ENCODE peak calls at places on chromosomes 16 and 17, in four cellular contexts. C is suprapubic skin; A is CD8-positive, alpha-beta T cell; M is body of pancreas. G is an unnamed sample. For H3K4me1, the result is how much of the 10 kb centered on the place peaks cover.

GRCh38 chr17:6994666-6995246 is 1.1 kb upstream of the ALOX12 start:
- DNase-seq in C (no peak), A (no peak), M (no peak), G (no peak)

GRCh38 chr17:311119-311848 is 41.3 kb downstream of the RPH3AL start:
- DNase-seq in C (no peak), A (no peak), M (peak), G (no peak)

GRCh38 chr16:68370921-68371651 is 60.3 kb downstream of the PRMT7 start:
- DNase-seq in C (no peak), A (peak), M (no peak), G (no peak)

GRCh38 chr17:35898283-35899070 is 18.3 kb upstream of the CCL5 start:
- DNase-seq in C (no peak), A (no peak), M (peak), G (no peak)

GRCh38 chr17:42251115-42251514 is 25.1 kb downstream of the STAT5B start:
- DNase-seq in C (no peak), A (no peak), M (no peak), G (no peak)

GRCh38 chr17:76479515-76480048 is 12.2 kb downstream of the AANAT start:
- DNase-seq in C (no peak), A (no peak), M (no peak), G (no peak)

GRCh38 chr17:70110443-70110880 is 35.4 kb downstream of the KCNJ16 start:
- DNase-seq in C (no peak), A (no peak), M (no peak), G (no peak)

GRCh38 chr16:17345043-17345442 is 125.7 kb downstream of the XYLT1 start:
- DNase-seq in C (peak), A (no peak), M (peak), G (peak)

GRCh38 chr17:82301916-82302497 is 15.4 kb downstream of the CD7 start:
- DNase-seq in C (no peak), A (peak), M (no peak), G (no peak)

DNA sequence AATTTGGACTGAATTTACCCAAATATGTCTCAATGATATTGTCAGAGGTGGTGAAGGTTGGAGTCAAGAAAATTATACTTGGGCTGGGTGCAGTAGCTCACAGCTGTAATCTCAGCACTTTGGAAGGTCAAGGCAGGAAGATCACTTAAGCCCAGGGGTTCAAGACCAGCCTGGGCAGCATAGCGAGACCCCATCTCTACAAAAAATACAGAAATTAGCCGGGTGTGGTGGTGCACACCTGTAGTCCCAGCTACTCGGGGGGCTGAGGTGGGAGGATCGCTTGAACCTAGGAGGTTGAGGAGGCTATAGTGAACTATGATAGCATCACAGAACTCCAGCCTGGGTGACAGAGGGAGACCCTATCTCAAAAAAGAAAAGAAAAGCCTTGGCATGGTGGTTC is 40.9 kb downstream of the LAT start:
- DNase-seq in C (no peak), A (no peak), M (no peak), G (no peak)
- H3K4me1 ChIP-seq in C (under half), A (half or more), M (under half), G (under half)

GRCh38 chr17:64320613-64321553 is 57.8 kb upstream of the TEX2 start:
- DNase-seq in C (no peak), A (peak), M (peak), G (no peak)

GRCh38 chr17:64315032-64315490 is 52.0 kb upstream of the TEX2 start:
- DNase-seq in C (peak), A (no peak), M (peak), G (peak)

GRCh38 chr17:64319531-64319930 is 56.5 kb upstream of the TEX2 start:
- DNase-seq in C (no peak), A (no peak), M (no peak), G (no peak)

GRCh38 chr17:64313577-64313976 is 50.5 kb upstream of the TEX2 start:
- DNase-seq in C (no peak), A (no peak), M (no peak), G (no peak)

DNA sequence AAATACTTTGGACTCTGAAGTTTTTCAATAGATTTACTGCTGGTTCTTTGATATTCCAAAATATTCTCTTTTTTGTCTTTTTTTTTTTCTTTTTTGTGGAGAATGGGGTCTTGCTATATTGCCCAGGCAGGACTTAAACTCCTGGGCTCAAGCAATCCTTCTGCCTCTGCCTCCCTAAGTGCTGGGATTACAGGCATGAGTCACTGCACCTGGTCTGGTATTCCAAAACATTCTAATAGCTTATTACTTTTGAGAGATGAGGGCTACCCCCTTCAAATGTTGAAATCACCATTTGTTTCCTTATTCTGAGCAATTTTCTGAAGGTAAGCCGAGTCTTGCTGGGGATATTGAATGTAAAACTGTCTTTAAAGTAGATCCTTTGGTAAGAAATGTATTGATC is 55.0 kb upstream of the TEX2 start:
- DNase-seq in C (no peak), A (no peak), M (no peak), G (no peak)
- H3K4me1 ChIP-seq in C (under half), A (under half), M (under half), G (under half)

GRCh38 chr17:39100530-39100929 is 50.9 kb downstream of the PLXDC1 start:
- DNase-seq in C (no peak), A (no peak), M (no peak), G (no peak)
- H3K4me1 ChIP-seq in C (under half), A (half or more), M (under half), G (under half)

DNA sequence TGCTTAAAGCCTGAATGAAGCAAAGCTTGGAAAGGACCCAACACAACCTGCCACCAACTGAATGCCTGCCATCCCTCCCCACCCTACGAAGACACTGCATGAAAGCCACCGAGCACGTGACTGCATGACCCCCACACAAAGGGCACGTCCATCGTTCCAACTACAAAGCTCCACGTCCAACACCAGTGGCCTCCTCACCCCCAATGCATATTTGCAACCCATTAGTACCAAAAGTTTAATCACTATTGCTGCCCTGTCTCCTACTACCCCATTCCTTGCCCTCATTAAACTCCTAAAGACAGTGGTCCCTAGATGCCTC is 43.4 kb downstream of the ANKRD11 start:
- DNase-seq in C (no peak), A (no peak), M (no peak), G (no peak)
- H3K4me1 ChIP-seq in C (half or more), A (half or more), M (half or more), G (half or more)

DNA sequence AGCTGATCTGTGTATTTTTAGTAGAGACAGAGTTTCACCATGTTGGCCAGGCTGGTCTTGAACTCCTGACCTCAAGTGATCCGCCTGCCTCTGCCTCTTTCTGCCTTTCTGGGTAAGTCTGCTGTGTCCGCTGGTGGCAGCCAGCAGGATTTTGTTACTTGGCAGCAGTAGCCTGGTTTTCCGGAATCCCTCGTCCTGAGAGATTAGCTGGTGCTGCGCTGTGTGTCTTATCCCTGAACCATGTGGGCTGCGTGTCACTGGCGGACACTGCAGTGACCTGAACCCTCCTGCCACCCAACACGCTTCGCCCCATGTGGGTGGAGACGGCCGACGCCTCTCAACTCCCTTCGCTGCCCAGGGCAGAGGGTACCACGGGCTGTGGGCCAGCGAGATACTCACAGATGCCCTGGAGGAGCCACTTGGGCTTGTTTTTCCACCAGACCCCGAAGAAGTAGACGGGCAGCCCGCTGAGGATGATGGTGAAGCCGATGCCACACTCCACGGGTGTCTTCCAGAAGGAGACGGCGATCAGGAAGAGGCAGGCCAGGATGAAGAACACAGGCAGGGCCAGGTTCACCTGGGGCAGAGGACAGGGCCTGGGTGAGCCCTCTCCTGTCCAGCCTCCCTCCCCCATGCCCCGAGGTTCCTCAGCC is 35.2 kb downstream of the SLC7A5 start:
- DNase-seq in C (no peak), A (no peak), M (no peak), G (no peak)
- H3K4me1 ChIP-seq in C (under half), A (under half), M (under half), G (under half)

G was measured in esophagus muscularis mucosa.